ENCODE peak calls at places on chromosomes 11 and 22, in four cellular contexts. One of them, this sample, is unnamed.

GRCh38 chr22:33000342-33001280 is 57.6 kb downstream of the SYN3 start:
- DNase-seq in HepG2: peak; percentile 15
- DNase-seq in SK-N-SH: peak; percentile 82
- DNase-seq in K562: peak; percentile 56
- DNase-seq in this sample: no peak

GRCh38 chr22:37663521-37664140 is 5.1 kb downstream of the PDXP start:
- DNase-seq in HepG2: no peak
- DNase-seq in K562: no peak
- DNase-seq in SK-N-SH: no peak
- DNase-seq in this sample: no peak

GRCh38 chr22:28246392-28246791 is 327.3 kb upstream of the PITPNB start:
- DNase-seq in K562: no peak
- DNase-seq in HepG2: no peak
- DNase-seq in SK-N-SH: no peak
- DNase-seq in this sample: no peak

GRCh38 chr11:59172345-59173079 is 580 bp downstream of the DTX4 start:
- DNase-seq in K562: no peak
- DNase-seq in SK-N-SH: peak; percentile 63
- DNase-seq in HepG2: peak; percentile 10
- DNase-seq in this sample: peak; percentile 56

GRCh38 chr22:48748113-48748859 is 1079.4 kb downstream of the BRD1 start:
- DNase-seq in HepG2: no peak
- DNase-seq in K562: no peak
- DNase-seq in SK-N-SH: no peak
- DNase-seq in this sample: no peak

GRCh38 chr11:13114566-13115465 is 105.7 kb downstream of the RASSF10 start:
- DNase-seq in HepG2: peak; percentile 94
- DNase-seq in SK-N-SH: peak; percentile 31
- DNase-seq in K562: peak; percentile 83
- DNase-seq in this sample: no peak

GRCh38 chr11:87455180-87455579 is 417.4 kb downstream of the TMEM135 start:
- DNase-seq in K562: no peak
- DNase-seq in SK-N-SH: no peak
- DNase-seq in HepG2: no peak
- DNase-seq in this sample: no peak

GRCh38 chr11:118907051-118907748 is 18.5 kb downstream of the BCL9L start:
- DNase-seq in HepG2: peak; percentile 73
- DNase-seq in K562: peak; percentile 88
- DNase-seq in SK-N-SH: peak; percentile 90
- DNase-seq in this sample: peak; percentile 82

GRCh38 chr22:24088796-24089195 is 77.7 kb downstream of the CABIN1 start:
- DNase-seq in SK-N-SH: no peak
- DNase-seq in HepG2: no peak
- DNase-seq in K562: no peak
- DNase-seq in this sample: no peak

GRCh38 chr11:17979770-17980371 is 33.0 kb downstream of the SERGEF start:
- DNase-seq in K562: peak; percentile 49
- DNase-seq in HepG2: peak; percentile 31
- DNase-seq in SK-N-SH: peak; percentile 59
- DNase-seq in this sample: peak; percentile 19

GRCh38 chr11:126132319-126132718 is 69.7 kb upstream of the CDON start:
- DNase-seq in HepG2: no peak
- DNase-seq in SK-N-SH: no peak
- DNase-seq in K562: no peak
- DNase-seq in this sample: no peak

GRCh38 chr11:11588890-11589289 is 32.9 kb downstream of the GALNT18 start:
- DNase-seq in HepG2: no peak
- DNase-seq in K562: no peak
- DNase-seq in SK-N-SH: no peak
- DNase-seq in this sample: no peak

GRCh38 chr11:113256431-113257227 is 57.8 kb upstream of the TTC12 start:
- DNase-seq in K562: no peak
- DNase-seq in SK-N-SH: no peak
- DNase-seq in HepG2: no peak
- DNase-seq in this sample: no peak

GRCh38 chr11:76200006-76200940 is 6.0 kb downstream of the WNT11 start:
- DNase-seq in K562: no peak
- DNase-seq in HepG2: no peak
- DNase-seq in SK-N-SH: no peak
- DNase-seq in this sample: no peak

GRCh38 chr11:67315325-67315909 is 12.1 kb downstream of the SSH3 start:
- DNase-seq in SK-N-SH: no peak
- DNase-seq in HepG2: no peak
- DNase-seq in K562: no peak
- DNase-seq in this sample: no peak

GRCh38 chr22:37163618-37164534 is 14.2 kb upstream of the IL2RB start:
- DNase-seq in HepG2: no peak
- DNase-seq in SK-N-SH: no peak
- DNase-seq in K562: no peak
- DNase-seq in this sample: peak; percentile 64

GRCh38 chr11:75592699-75593098 is 30.6 kb downstream of the SERPINH1 start:
- DNase-seq in HepG2: no peak
- DNase-seq in SK-N-SH: no peak
- DNase-seq in K562: no peak
- DNase-seq in this sample: no peak

GRCh38 chr11:113514856-113515255 is 39.7 kb upstream of the DRD2 start:
- DNase-seq in SK-N-SH: no peak
- DNase-seq in HepG2: no peak
- DNase-seq in K562: no peak
- DNase-seq in this sample: no peak

GRCh38 chr11:35564246-35564595 is 38.8 kb upstream of the PAMR1 start:
- DNase-seq in K562: no peak
- DNase-seq in SK-N-SH: no peak
- DNase-seq in HepG2: no peak
- DNase-seq in this sample: no peak

GRCh38 chr11:133982901-133983300 is 26.1 kb upstream of the IGSF9B start:
- DNase-seq in SK-N-SH: no peak
- DNase-seq in K562: no peak
- DNase-seq in HepG2: no peak
- DNase-seq in this sample: no peak

GRCh38 chr11:71498091-71498490 is 29.0 kb upstream of the KRTAP5-7 start:
- DNase-seq in K562: no peak
- DNase-seq in HepG2: no peak
- DNase-seq in SK-N-SH: no peak
- DNase-seq in this sample: no peak

GRCh38 chr22:38706101-38706884 is 549 bp downstream of the GTPBP1 start:
- DNase-seq in SK-N-SH: peak; percentile 64
- DNase-seq in K562: no peak
- DNase-seq in HepG2: no peak
- DNase-seq in this sample: no peak

GRCh38 chr11:66891849-66892660 is 35.2 kb downstream of the LRFN4 start:
- DNase-seq in K562: peak; percentile 95
- DNase-seq in HepG2: peak; percentile 88
- DNase-seq in SK-N-SH: no peak
- DNase-seq in this sample: peak; percentile 72

GRCh38 chr22:33470456-33470855 is 412.3 kb upstream of the SYN3 start:
- DNase-seq in HepG2: peak; percentile 55
- DNase-seq in K562: no peak
- DNase-seq in SK-N-SH: no peak
- DNase-seq in this sample: no peak

GRCh38 chr11:128069665-128070064 is 517.7 kb downstream of the ETS1 start:
- DNase-seq in SK-N-SH: no peak
- DNase-seq in HepG2: no peak
- DNase-seq in K562: no peak
- DNase-seq in this sample: no peak

GRCh38 chr11:103532133-103532788 is 423.0 kb downstream of the DYNC2H1 start:
- DNase-seq in HepG2: no peak
- DNase-seq in SK-N-SH: no peak
- DNase-seq in K562: no peak
- DNase-seq in this sample: no peak

GRCh38 chr11:90133560-90134145 is 810 bp upstream of the NAALAD2 start:
- DNase-seq in SK-N-SH: no peak
- DNase-seq in HepG2: peak; percentile 27
- DNase-seq in K562: no peak
- DNase-seq in this sample: no peak

GRCh38 chr11:79276900-79277299 is 163.9 kb downstream of the TENM4 start:
- DNase-seq in K562: no peak
- DNase-seq in SK-N-SH: no peak
- DNase-seq in HepG2: no peak
- DNase-seq in this sample: no peak

GRCh38 chr11:130868865-130869264 is 47.4 kb downstream of the SNX19 start:
- DNase-seq in K562: no peak
- DNase-seq in SK-N-SH: no peak
- DNase-seq in HepG2: no peak
- DNase-seq in this sample: no peak

GRCh38 chr11:64060861-64061444 is 25.2 kb downstream of the FLRT1 start:
- DNase-seq in SK-N-SH: peak; percentile 81
- DNase-seq in HepG2: no peak
- DNase-seq in K562: peak; percentile 81
- DNase-seq in this sample: peak; percentile 94

GRCh38 chr11:73019448-73019847 is 122.7 kb downstream of the FCHSD2 start:
- DNase-seq in K562: no peak
- DNase-seq in SK-N-SH: peak; percentile 42
- DNase-seq in HepG2: peak; percentile 3
- DNase-seq in this sample: no peak

GRCh38 chr11:71525938-71526495 is 1.1 kb upstream of the KRTAP5-7 start:
- DNase-seq in K562: no peak
- DNase-seq in HepG2: peak; percentile 75
- DNase-seq in SK-N-SH: no peak
- DNase-seq in this sample: no peak

GRCh38 chr22:44089717-44090570 is 65.8 kb downstream of the PARVB start:
- DNase-seq in HepG2: no peak
- DNase-seq in SK-N-SH: no peak
- DNase-seq in K562: no peak
- DNase-seq in this sample: no peak

GRCh38 chr11:94926271-94926625 is 47.1 kb downstream of the CWC15 start:
- DNase-seq in HepG2: no peak
- DNase-seq in SK-N-SH: no peak
- DNase-seq in K562: no peak
- DNase-seq in this sample: no peak

GRCh38 chr22:40453676-40454075 is 83.3 kb downstream of the SGSM3 start:
- DNase-seq in K562: no peak
- DNase-seq in SK-N-SH: no peak
- DNase-seq in HepG2: no peak
- DNase-seq in this sample: no peak

GRCh38 chr22:39808087-39808486 is 85.5 kb downstream of the ENTHD1 start:
- DNase-seq in HepG2: peak; percentile 30
- DNase-seq in K562: peak; percentile 42
- DNase-seq in SK-N-SH: peak; percentile 4
- DNase-seq in this sample: no peak

GRCh38 chr11:11450744-11451362 is 97.8 kb upstream of the CSNK2A3 start:
- DNase-seq in HepG2: no peak
- DNase-seq in SK-N-SH: no peak
- DNase-seq in K562: no peak
- DNase-seq in this sample: no peak

GRCh38 chr11:69460540-69461257 is 20.8 kb upstream of the LINC01488 start:
- DNase-seq in SK-N-SH: no peak
- DNase-seq in K562: no peak
- DNase-seq in HepG2: peak; percentile 30
- DNase-seq in this sample: no peak
- TF ChIP-seq TAF1 in SK-N-SH: no peak
- TF ChIP-seq TAF1 in K562: no peak
- TF ChIP-seq TAF1 in HepG2: no peak
- TF ChIP-seq TAF1 in this sample: no peak

GRCh38 chr11:123195182-123196059 is at the start of gene CLMP:
- DNase-seq in SK-N-SH: peak; percentile 91
- DNase-seq in HepG2: no peak
- DNase-seq in K562: no peak
- DNase-seq in this sample: peak; percentile 33
- TF ChIP-seq TAF1 in SK-N-SH: no peak
- TF ChIP-seq TAF1 in HepG2: no peak
- TF ChIP-seq TAF1 in K562: no peak
- TF ChIP-seq TAF1 in this sample: no peak

GRCh38 chr11:78097666-78098385 is 18.2 kb upstream of the NDUFC2 start:
- DNase-seq in K562: no peak
- DNase-seq in HepG2: no peak
- DNase-seq in SK-N-SH: no peak
- DNase-seq in this sample: no peak

GRCh38 chr11:78099671-78100070 is 20.0 kb upstream of the NDUFC2 start:
- DNase-seq in HepG2: no peak
- DNase-seq in SK-N-SH: no peak
- DNase-seq in K562: no peak
- DNase-seq in this sample: no peak

GRCh38 chr11:78101073-78101472 is 21.4 kb upstream of the NDUFC2 start:
- DNase-seq in K562: no peak
- DNase-seq in HepG2: peak; percentile 26
- DNase-seq in SK-N-SH: no peak
- DNase-seq in this sample: no peak

DNA sequence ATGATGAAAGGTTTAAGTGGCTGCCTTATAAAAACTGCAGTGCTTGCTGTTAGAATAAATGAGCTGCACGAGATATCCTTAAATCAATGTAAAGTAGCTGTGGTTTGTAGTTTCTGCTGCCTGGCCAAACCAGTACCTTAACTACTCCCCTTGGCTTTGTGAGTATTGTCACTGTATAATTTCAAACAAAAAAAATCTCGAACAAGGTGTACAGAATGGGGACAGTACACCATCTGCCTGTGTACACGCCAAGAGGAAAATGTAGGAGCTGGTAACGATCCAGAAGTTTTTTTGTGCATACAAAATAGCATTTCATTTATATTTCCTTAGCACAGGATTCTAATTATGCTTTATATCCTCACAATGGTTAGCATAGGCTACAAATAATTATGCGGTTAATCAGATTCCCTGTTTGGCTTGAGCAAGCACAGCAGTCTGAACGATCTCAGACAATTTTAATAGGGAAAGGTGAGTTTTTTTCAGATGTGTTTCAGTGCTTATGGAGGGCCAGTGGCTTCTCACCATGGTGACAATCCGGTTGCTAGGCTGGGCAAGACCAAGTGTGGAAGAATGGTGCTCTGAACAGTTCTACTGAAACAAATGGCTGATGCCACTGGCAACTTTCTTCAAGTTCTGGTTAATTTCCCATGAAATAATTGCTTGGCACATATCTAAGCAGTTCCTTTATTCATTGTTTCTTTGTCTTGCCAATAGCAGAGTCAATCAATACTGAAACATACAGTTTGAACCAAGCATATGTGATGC is 20.8 kb upstream of the NDUFC2 start:
- DNase-seq in K562: no peak
- DNase-seq in SK-N-SH: no peak
- DNase-seq in HepG2: no peak
- DNase-seq in this sample: no peak
- TF ChIP-seq TAF1 in K562: no peak
- TF ChIP-seq TAF1 in SK-N-SH: no peak
- TF ChIP-seq TAF1 in HepG2: no peak
- TF ChIP-seq TAF1 in this sample: no peak

DNA sequence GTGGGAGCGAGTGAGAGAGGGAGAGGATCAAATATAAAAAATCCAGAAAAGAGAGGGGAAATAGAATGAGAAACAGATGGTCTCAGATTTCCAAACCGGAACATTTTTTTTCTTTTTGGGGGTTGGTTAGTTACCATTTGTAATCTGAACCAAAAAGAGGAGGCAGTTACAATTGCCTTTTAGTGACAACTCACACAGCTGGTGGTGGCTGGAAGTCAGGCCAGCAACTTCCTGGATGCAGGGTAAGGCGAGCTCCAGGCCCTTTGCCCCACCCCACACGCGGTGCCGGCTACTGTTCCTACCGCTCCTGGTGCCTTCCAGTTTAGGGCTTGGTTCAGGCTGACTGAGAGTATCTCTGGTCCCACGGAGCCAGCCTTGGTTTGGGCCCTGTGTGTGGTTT is 21.0 kb upstream of the UBASH3B start:
- DNase-seq in HepG2: no peak
- DNase-seq in SK-N-SH: no peak
- DNase-seq in K562: no peak
- DNase-seq in this sample: no peak
- TF ChIP-seq TAF1 in HepG2: no peak
- TF ChIP-seq TAF1 in SK-N-SH: no peak
- TF ChIP-seq TAF1 in K562: no peak
- TF ChIP-seq TAF1 in this sample: no peak

This sample was measured in GM12891.